ENCODE peak calls at places on chromosomes 5 and 9, in five cellular contexts. A is endothelial cell, G is left lung, W is PC-3, J is foreskin fibroblast. I is an unnamed sample.

GRCh38 chr9:87525546-87526303 is 28.1 kb downstream of the DAPK1 start:
- DNase-seq in A (no peak), G (no peak), W (no peak), J (no peak), I (no peak)

GRCh38 chr5:133285583-133286021 is 233.8 kb downstream of the HSPA4 start:
- DNase-seq in A (no peak), G (no peak), W (peak; percentile 90), J (peak; percentile 14), I (no peak)

GRCh38 chr9:90025816-90026215 is 421.0 kb downstream of the GADD45G start:
- DNase-seq in A (no peak), G (no peak), W (peak; percentile 49), J (no peak), I (no peak)

GRCh38 chr5:136510481-136510880 is 145.1 kb upstream of the TRPC7 start:
- DNase-seq in A (no peak), G (no peak), W (no peak), J (no peak), I (no peak)

GRCh38 chr5:150121448-150122157 is 34.0 kb downstream of the PDGFRB start:
- DNase-seq in A (no peak), G (no peak), W (no peak), J (no peak), I (no peak)

GRCh38 chr9:97307091-97307490 is 368 bp upstream of the CCDC180 start:
- DNase-seq in A (peak; percentile 75), G (peak; percentile 84), W (no peak), J (peak; percentile 80), I (no peak)

GRCh38 chr5:142587354-142587965 is 98.4 kb downstream of the FGF1 start:
- DNase-seq in A (peak; percentile 63), G (no peak), W (peak; percentile 63), J (peak; percentile 64), I (no peak)

GRCh38 chr9:136399176-136400037 is 563 bp downstream of the SNAPC4 start:
- DNase-seq in A (peak; percentile 32), G (peak; percentile 85), W (peak; percentile 22), J (peak; percentile 62), I (no peak)

GRCh38 chr9:16559418-16560188 is 310.9 kb downstream of the BNC2 start:
- DNase-seq in A (no peak), G (no peak), W (no peak), J (no peak), I (no peak)

GRCh38 chr5:107129051-107129450 is 541.7 kb downstream of the EFNA5 start:
- DNase-seq in A (no peak), G (no peak), W (peak; percentile 4), J (peak; percentile 57), I (no peak)

GRCh38 chr9:16870606-16871357 is at the start of gene BNC2:
- DNase-seq in A (peak; percentile 75), G (peak; percentile 85), W (peak; percentile 39), J (peak; percentile 86), I (no peak)

GRCh38 chr9:136011703-136012496 is 50.7 kb upstream of the UBAC1 start:
- DNase-seq in A (no peak), G (peak; percentile 79), W (no peak), J (peak; percentile 85), I (no peak)

GRCh38 chr5:56270568-56271392 is 37.6 kb upstream of the ANKRD55 start:
- DNase-seq in A (peak; percentile 84), G (peak; percentile 88), W (peak; percentile 77), J (peak; percentile 90), I (peak; percentile 47)
- TF ChIP-seq CTCF in A (peak; percentile 85), G (peak; percentile 97), W (peak; percentile 84), J (peak; percentile 99), I (peak; percentile 98)

DNA sequence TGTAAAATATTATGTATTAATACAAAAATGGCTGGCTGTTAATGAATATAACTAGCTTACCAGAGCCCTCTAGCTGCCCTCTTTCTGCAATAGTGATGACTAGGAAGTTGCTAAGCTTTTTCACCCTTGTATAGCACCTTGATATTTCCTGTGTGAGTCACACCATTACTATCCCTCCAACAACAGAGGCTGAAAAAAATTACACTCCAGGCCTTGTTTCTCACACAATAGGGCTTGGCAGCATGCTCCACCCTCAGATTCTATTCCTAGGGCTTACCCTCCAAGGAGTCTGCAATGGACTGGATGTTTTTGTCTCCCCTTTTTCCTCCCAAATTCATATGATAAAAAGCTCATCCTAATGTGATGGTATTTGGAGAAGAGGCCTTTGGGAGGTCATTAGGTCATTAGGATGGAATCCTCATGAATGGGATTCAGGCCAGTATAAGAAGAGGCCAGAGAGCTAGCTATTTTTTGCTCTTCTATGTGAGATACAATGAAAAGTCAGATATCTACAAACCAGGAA is 184.6 kb upstream of the MAP1B start:
- DNase-seq in A (no peak), G (no peak), W (peak; percentile 79), J (peak; percentile 36), I (no peak)
- TF ChIP-seq CTCF in A (no peak), G (no peak), W (peak; percentile 31), J (no peak), I (no peak)

DNA sequence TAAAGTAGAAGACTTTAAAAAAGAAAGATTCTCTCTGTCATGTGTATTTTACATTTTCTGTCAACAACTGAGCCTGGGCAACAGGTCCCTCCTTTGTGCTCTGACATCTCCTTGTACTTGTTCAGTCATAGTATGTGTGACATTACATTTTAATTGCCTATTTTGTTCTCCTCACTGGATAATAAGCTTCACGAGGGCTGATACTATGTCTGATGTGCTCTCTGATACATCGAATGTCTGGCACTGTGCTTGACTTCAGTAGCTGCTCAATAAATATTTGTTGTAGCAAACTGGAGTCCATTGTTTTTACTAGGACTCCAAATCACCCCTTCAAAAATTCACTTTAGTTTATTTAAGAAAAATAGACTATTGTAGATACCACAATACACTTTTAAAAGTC is 482.0 kb downstream of the RASEF start:
- DNase-seq in A (no peak), G (no peak), W (no peak), J (no peak), I (no peak)
- TF ChIP-seq CTCF in A (no peak), G (no peak), W (no peak), J (no peak), I (no peak)

DNA sequence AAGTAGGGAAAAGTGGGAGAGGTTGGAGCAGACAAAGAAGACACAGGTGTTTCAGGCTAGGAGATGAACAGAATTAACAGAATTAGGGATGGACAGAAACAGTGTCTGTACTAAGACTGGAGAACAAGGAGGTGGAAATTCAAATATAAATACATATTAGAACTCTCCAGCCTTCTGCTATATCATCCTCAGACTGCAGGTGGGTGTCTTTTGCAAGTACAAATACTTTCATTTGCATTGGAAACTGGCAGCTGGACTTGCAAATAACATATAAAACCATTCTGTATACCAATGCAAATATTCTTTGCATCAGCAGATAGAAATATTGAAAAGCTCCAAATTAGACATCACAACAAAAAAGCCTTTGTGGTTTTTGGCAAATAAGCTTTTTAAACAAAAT is 335.4 kb downstream of the ZNF608 start:
- DNase-seq in A (no peak), G (no peak), W (no peak), J (peak; percentile 39), I (no peak)
- TF ChIP-seq CTCF in A (no peak), G (no peak), W (no peak), J (no peak), I (no peak)

GRCh38 chr9:72349240-72349639 is 15.8 kb downstream of the ZFAND5 start:
- DNase-seq in A (no peak), G (no peak), W (no peak), J (peak; percentile 28), I (no peak)
- TF ChIP-seq CTCF in A (no peak), G (no peak), W (no peak), J (no peak), I (no peak)

DNA sequence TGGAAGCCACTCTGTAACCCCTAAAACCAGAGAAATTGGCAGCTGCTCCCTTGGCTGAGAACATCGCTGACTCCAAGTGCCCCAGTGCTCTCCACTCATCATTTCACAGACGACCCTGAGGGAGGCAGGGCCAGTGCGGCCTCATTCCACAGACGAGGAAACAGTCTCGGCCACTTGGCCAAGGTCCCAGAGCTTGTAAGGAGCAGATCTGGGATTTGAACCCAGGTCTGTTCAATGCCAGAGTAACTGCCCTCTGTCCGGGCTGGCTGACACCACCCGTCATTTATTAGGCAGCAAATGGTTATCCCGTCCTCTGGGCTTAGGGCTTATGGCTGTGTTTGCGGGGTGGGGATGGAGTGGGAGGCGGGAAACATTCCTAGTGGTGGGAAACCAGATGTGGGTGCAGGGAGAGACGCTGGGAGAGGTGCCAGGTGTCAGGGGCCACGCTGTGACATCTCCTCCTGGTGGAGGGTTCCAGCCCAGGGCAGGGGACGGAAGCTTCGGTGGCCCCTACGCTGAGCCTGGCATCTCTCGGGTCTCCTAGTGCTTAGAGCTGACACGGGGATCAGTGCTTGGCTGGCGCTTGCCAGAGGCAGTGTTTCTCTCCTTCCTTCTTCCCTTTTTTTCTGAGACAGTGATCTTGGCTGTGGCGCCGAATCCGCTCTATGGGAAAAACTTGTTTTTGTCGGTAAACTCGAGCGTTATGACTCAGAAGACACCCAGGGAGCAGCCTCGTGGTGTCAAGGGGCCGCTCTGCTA is 20.1 kb upstream of the IER5L start:
- DNase-seq in A (no peak), G (no peak), W (no peak), J (peak; percentile 82), I (no peak)
- TF ChIP-seq CTCF in A (no peak), G (no peak), W (no peak), J (no peak), I (no peak)

GRCh38 chr5:14510880-14511279 is 70.7 kb upstream of the OTULINL start:
- DNase-seq in A (no peak), G (no peak), W (no peak), J (no peak), I (no peak)

GRCh38 chr5:14512574-14512973 is 69.0 kb upstream of the OTULINL start:
- DNase-seq in A (no peak), G (no peak), W (no peak), J (no peak), I (no peak)

GRCh38 chr5:14508046-14508445 is 73.5 kb upstream of the OTULINL start:
- DNase-seq in A (no peak), G (no peak), W (no peak), J (no peak), I (no peak)

GRCh38 chr5:14509556-14509955 is 72.0 kb upstream of the OTULINL start:
- DNase-seq in A (no peak), G (no peak), W (no peak), J (no peak), I (no peak)

GRCh38 chr5:14510156-14510734 is 71.3 kb upstream of the OTULINL start:
- DNase-seq in A (no peak), G (no peak), W (no peak), J (peak; percentile 69), I (no peak)
- TF ChIP-seq CTCF in A (no peak), G (no peak), W (no peak), J (no peak), I (peak; percentile 8)

GRCh38 chr5:45643051-45643450 is 53.1 kb downstream of the HCN1 start:
- DNase-seq in A (no peak), G (no peak), W (no peak), J (no peak), I (no peak)

GRCh38 chr5:45642370-45642769 is 53.8 kb downstream of the HCN1 start:
- DNase-seq in A (no peak), G (no peak), W (no peak), J (no peak), I (no peak)

DNA sequence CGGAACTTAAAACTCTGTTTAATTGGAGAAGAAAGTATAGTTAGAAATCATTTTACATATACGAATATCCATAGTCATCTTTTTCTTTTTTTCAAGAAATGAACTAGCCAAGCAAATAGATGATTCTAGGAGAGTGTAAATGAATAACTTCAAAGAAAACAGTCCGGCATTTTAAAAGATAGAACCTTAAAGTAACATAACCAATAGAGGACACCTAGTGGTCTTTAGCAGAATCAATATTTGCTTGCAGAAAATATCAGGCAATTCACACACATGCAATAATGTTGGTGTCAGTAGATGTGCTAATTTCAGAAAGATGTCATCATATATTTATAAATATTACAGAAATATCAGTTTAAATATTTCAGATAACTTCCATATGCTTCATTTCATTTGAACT is 57.1 kb downstream of the HCN1 start:
- DNase-seq in A (no peak), G (no peak), W (peak; percentile 36), J (no peak), I (no peak)
- TF ChIP-seq CTCF in A (peak; percentile 53), G (no peak), W (peak; percentile 57), J (no peak), I (peak; percentile 39)

GRCh38 chr5:9445989-9446388 is 99.9 kb downstream of the SEMA5A start:
- DNase-seq in A (no peak), G (no peak), W (no peak), J (peak; percentile 62), I (no peak)
- TF ChIP-seq CTCF in A (no peak), G (no peak), W (no peak), J (no peak), I (no peak)